ENCODE peak calls at places on chromosomes 16 and 17, in seven cellular contexts. One of them, this sample, is unnamed.
A peak's percentile ranks its signal among the peaks of the same experiment; 100 is the strongest.

GRCh38 chr17:4381690-4382671 is 15.5 kb upstream of the UBE2G1 start:
- DNase-seq in H54: no peak
- DNase-seq in AG10803: no peak
- DNase-seq in NCI-H1092 treated with DMSO at 0.1 percent for 48 hours: no peak
- DNase-seq in AG04450: no peak
- DNase-seq in dorsolateral prefrontal cortex: no peak
- DNase-seq in smooth muscle cell of the brain vasculature: no peak
- DNase-seq in this sample: no peak

GRCh38 chr17:38328620-38329019 is 15.1 kb downstream of the GPR179 start:
- DNase-seq in H54: no peak
- DNase-seq in dorsolateral prefrontal cortex: no peak
- DNase-seq in smooth muscle cell of the brain vasculature: no peak
- DNase-seq in AG04450: no peak
- DNase-seq in NCI-H1092 treated with DMSO at 0.1 percent for 48 hours: no peak
- DNase-seq in AG10803: no peak
- DNase-seq in this sample: no peak

GRCh38 chr17:77442976-77443742 is 302.4 kb downstream of the SEC14L1 start:
- DNase-seq in AG10803: no peak
- DNase-seq in NCI-H1092 treated with DMSO at 0.1 percent for 48 hours: no peak
- DNase-seq in dorsolateral prefrontal cortex: no peak
- DNase-seq in smooth muscle cell of the brain vasculature: no peak
- DNase-seq in H54: no peak
- DNase-seq in AG04450: no peak
- DNase-seq in this sample: no peak

GRCh38 chr17:79803997-79804855 is 7.3 kb upstream of the CBX8 start:
- DNase-seq in AG10803: no peak
- DNase-seq in smooth muscle cell of the brain vasculature: no peak
- DNase-seq in H54: no peak
- DNase-seq in NCI-H1092 treated with DMSO at 0.1 percent for 48 hours: peak; percentile 37
- DNase-seq in AG04450: no peak
- DNase-seq in dorsolateral prefrontal cortex: no peak
- DNase-seq in this sample: no peak

GRCh38 chr17:27489045-27489715 is 32.9 kb downstream of the KSR1 start:
- DNase-seq in dorsolateral prefrontal cortex: no peak
- DNase-seq in AG10803: peak; percentile 86
- DNase-seq in smooth muscle cell of the brain vasculature: peak; percentile 39
- DNase-seq in H54: no peak
- DNase-seq in NCI-H1092 treated with DMSO at 0.1 percent for 48 hours: no peak
- DNase-seq in AG04450: no peak
- DNase-seq in this sample: no peak

GRCh38 chr16:19886061-19886792 is 1.6 kb upstream of the GPRC5B start:
- DNase-seq in dorsolateral prefrontal cortex: peak; percentile 84
- DNase-seq in NCI-H1092 treated with DMSO at 0.1 percent for 48 hours: peak; percentile 76
- DNase-seq in AG04450: peak; percentile 54
- DNase-seq in smooth muscle cell of the brain vasculature: peak; percentile 57
- DNase-seq in AG10803: peak; percentile 64
- DNase-seq in H54: peak; percentile 59
- DNase-seq in this sample: peak; percentile 50

GRCh38 chr17:61414141-61414935 is 14.7 kb downstream of the TBX2 start:
- DNase-seq in AG10803: no peak
- DNase-seq in smooth muscle cell of the brain vasculature: no peak
- DNase-seq in dorsolateral prefrontal cortex: peak; percentile 30
- DNase-seq in NCI-H1092 treated with DMSO at 0.1 percent for 48 hours: no peak
- DNase-seq in H54: no peak
- DNase-seq in AG04450: no peak
- DNase-seq in this sample: no peak

GRCh38 chr17:47692895-47693666 is 880 bp upstream of the TBKBP1 start:
- DNase-seq in smooth muscle cell of the brain vasculature: no peak
- DNase-seq in H54: peak; percentile 26
- DNase-seq in dorsolateral prefrontal cortex: no peak
- DNase-seq in AG10803: peak; percentile 37
- DNase-seq in NCI-H1092 treated with DMSO at 0.1 percent for 48 hours: no peak
- DNase-seq in AG04450: no peak
- DNase-seq in this sample: no peak

GRCh38 chr17:62696726-62697490 is 69.4 kb downstream of the MRC2 start:
- DNase-seq in AG04450: no peak
- DNase-seq in H54: no peak
- DNase-seq in smooth muscle cell of the brain vasculature: no peak
- DNase-seq in dorsolateral prefrontal cortex: no peak
- DNase-seq in AG10803: peak; percentile 44
- DNase-seq in NCI-H1092 treated with DMSO at 0.1 percent for 48 hours: no peak
- DNase-seq in this sample: peak; percentile 54

GRCh38 chr16:72568502-72568901 is 396.5 kb upstream of the PMFBP1 start:
- DNase-seq in smooth muscle cell of the brain vasculature: no peak
- DNase-seq in dorsolateral prefrontal cortex: no peak
- DNase-seq in AG04450: no peak
- DNase-seq in H54: no peak
- DNase-seq in AG10803: no peak
- DNase-seq in NCI-H1092 treated with DMSO at 0.1 percent for 48 hours: no peak
- DNase-seq in this sample: no peak

GRCh38 chr17:61967729-61968128 is 39.9 kb upstream of the INTS2 start:
- DNase-seq in smooth muscle cell of the brain vasculature: no peak
- DNase-seq in AG04450: no peak
- DNase-seq in AG10803: no peak
- DNase-seq in dorsolateral prefrontal cortex: no peak
- DNase-seq in H54: no peak
- DNase-seq in NCI-H1092 treated with DMSO at 0.1 percent for 48 hours: no peak
- DNase-seq in this sample: no peak

GRCh38 chr17:75861927-75862317 is 6.8 kb upstream of the WBP2 start:
- DNase-seq in H54: no peak
- DNase-seq in NCI-H1092 treated with DMSO at 0.1 percent for 48 hours: no peak
- DNase-seq in AG10803: peak; percentile 58
- DNase-seq in AG04450: no peak
- DNase-seq in dorsolateral prefrontal cortex: no peak
- DNase-seq in smooth muscle cell of the brain vasculature: no peak
- DNase-seq in this sample: no peak

GRCh38 chr17:80388175-80388574 is 26.8 kb upstream of the ENDOV start:
- DNase-seq in AG04450: no peak
- DNase-seq in NCI-H1092 treated with DMSO at 0.1 percent for 48 hours: no peak
- DNase-seq in AG10803: no peak
- DNase-seq in dorsolateral prefrontal cortex: no peak
- DNase-seq in smooth muscle cell of the brain vasculature: no peak
- DNase-seq in H54: no peak
- DNase-seq in this sample: no peak

GRCh38 chr17:66779186-66779585 is 55.7 kb upstream of the CACNG5 start:
- DNase-seq in dorsolateral prefrontal cortex: no peak
- DNase-seq in AG04450: no peak
- DNase-seq in AG10803: no peak
- DNase-seq in H54: no peak
- DNase-seq in smooth muscle cell of the brain vasculature: no peak
- DNase-seq in NCI-H1092 treated with DMSO at 0.1 percent for 48 hours: peak; percentile 11
- DNase-seq in this sample: no peak

GRCh38 chr16:1183235-1183907 is 30.5 kb downstream of the CACNA1H start:
- DNase-seq in dorsolateral prefrontal cortex: peak; percentile 78
- DNase-seq in AG10803: peak; percentile 9
- DNase-seq in smooth muscle cell of the brain vasculature: peak; percentile 17
- DNase-seq in NCI-H1092 treated with DMSO at 0.1 percent for 48 hours: no peak
- DNase-seq in H54: peak; percentile 86
- DNase-seq in AG04450: peak; percentile 10
- DNase-seq in this sample: no peak

GRCh38 chr16:2025878-2026460 is 733 bp upstream of the NHERF2 start:
- DNase-seq in AG10803: no peak
- DNase-seq in AG04450: no peak
- DNase-seq in dorsolateral prefrontal cortex: no peak
- DNase-seq in NCI-H1092 treated with DMSO at 0.1 percent for 48 hours: no peak
- DNase-seq in smooth muscle cell of the brain vasculature: no peak
- DNase-seq in H54: no peak
- DNase-seq in this sample: no peak